ENCODE peak calls at places on chromosomes 13 and 19, in nine cellular contexts. Z, E, R, Q, T, J, K, L and W are unnamed samples.

GRCh38 chr13:107866666-107867623 is 348.4 kb downstream of the LIG4 start:
- DNase-seq in T (no peak), K (no peak), Z (no peak), J (peak), R (peak), E (no peak), Q (no peak), L (no peak), W (peak)

GRCh38 chr19:31715249-31715944 is 366.2 kb upstream of the TSHZ3 start:
- DNase-seq in L (no peak), E (no peak), K (no peak), J (peak), Q (no peak), Z (no peak), T (no peak), R (no peak), W (no peak)

GRCh38 chr19:52963229-52963760 is 614 bp upstream of the ZNF816 start:
- DNase-seq in J (no peak), Q (no peak), R (no peak), T (no peak), K (peak), L (peak), Z (no peak), E (no peak), W (peak)

GRCh38 chr19:35963514-35963913 is 27.3 kb downstream of the LRFN3 start:
- DNase-seq in T (no peak), L (no peak), K (no peak), E (no peak), J (peak), Z (peak), Q (no peak), R (peak), W (peak)

GRCh38 chr13:104757712-104758111 is 1691.5 kb upstream of the SLC10A2 start:
- DNase-seq in K (no peak), Z (no peak), R (no peak), Q (no peak), L (no peak), T (no peak), E (no peak), J (no peak), W (no peak)

GRCh38 chr19:39906283-39906682 is 28.2 kb downstream of the FCGBP start:
- DNase-seq in Q (no peak), Z (no peak), R (no peak), T (no peak), K (peak), E (no peak), J (no peak), L (no peak), W (no peak)

GRCh38 chr13:40383922-40384321 is 282.5 kb downstream of the FOXO1 start:
- DNase-seq in L (no peak), K (no peak), E (no peak), Q (no peak), R (no peak), T (no peak), Z (no peak), J (no peak), W (no peak)

GRCh38 chr13:35365885-35366284 is 110.6 kb downstream of the MAB21L1 start:
- DNase-seq in J (no peak), Q (no peak), Z (no peak), E (no peak), K (no peak), T (no peak), R (no peak), L (no peak), W (no peak)

GRCh38 chr19:49591731-49592485 is 926 bp downstream of the PRR12 start:
- DNase-seq in Z (peak), L (peak), E (no peak), Q (peak), J (peak), T (no peak), K (peak), R (peak), W (peak)

GRCh38 chr19:48754950-48755645 is at the start of gene FGF21:
- DNase-seq in E (no peak), L (no peak), J (no peak), K (no peak), R (no peak), Z (no peak), Q (no peak), T (no peak), W (no peak)

GRCh38 chr13:90770334-90770733 is 577.2 kb upstream of the MIR17HG start:
- DNase-seq in E (no peak), T (no peak), J (no peak), L (no peak), K (no peak), Q (no peak), Z (no peak), R (no peak), W (no peak)

GRCh38 chr13:41402695-41403511 is 54.4 kb upstream of the RGCC start:
- DNase-seq in J (no peak), L (no peak), T (no peak), K (no peak), R (no peak), Z (no peak), E (no peak), Q (no peak), W (no peak)

GRCh38 chr19:47156861-47157454 is 26.3 kb downstream of the SAE1 start:
- DNase-seq in Q (no peak), T (no peak), E (no peak), L (no peak), J (peak), R (no peak), K (no peak), Z (no peak), W (no peak)

GRCh38 chr19:2113436-2114211 is 16.9 kb downstream of the IZUMO4 start:
- DNase-seq in J (no peak), K (no peak), L (no peak), E (no peak), T (no peak), R (no peak), Q (no peak), Z (no peak), W (no peak)

GRCh38 chr13:103315701-103316100 is 249.5 kb upstream of the SLC10A2 start:
- DNase-seq in J (no peak), L (no peak), K (no peak), E (no peak), Q (no peak), R (no peak), T (no peak), Z (no peak), W (no peak)

GRCh38 chr19:1214862-1215731 is 9.5 kb downstream of the STK11 start:
- DNase-seq in Z (peak), K (peak), R (no peak), T (peak), L (no peak), J (no peak), Q (no peak), E (peak), W (no peak)

GRCh38 chr13:67515895-67516294 is 285.8 kb upstream of the PCDH9 start:
- DNase-seq in T (no peak), E (no peak), Q (no peak), J (peak), R (peak), L (no peak), K (no peak), Z (no peak), W (no peak)

GRCh38 chr13:110503037-110503901 is 58.3 kb downstream of the RAB20 start:
- DNase-seq in R (peak), L (no peak), E (no peak), Q (no peak), J (no peak), T (no peak), Z (no peak), K (no peak), W (no peak)

GRCh38 chr19:28019371-28019770 is 1193.6 kb downstream of the UQCRFS1 start:
- DNase-seq in R (no peak), T (no peak), K (no peak), L (no peak), E (no peak), Q (no peak), Z (no peak), J (no peak), W (no peak)

GRCh38 chr19:29285878-29286277 is 72.9 kb upstream of the UQCRFS1 start:
- DNase-seq in T (no peak), Q (no peak), E (no peak), L (no peak), K (no peak), R (no peak), Z (no peak), J (no peak), W (peak)

GRCh38 chr13:113643593-113643992 is 14.4 kb downstream of the ATP4B start:
- DNase-seq in R (no peak), T (no peak), L (no peak), E (no peak), Z (no peak), Q (no peak), J (no peak), K (no peak), W (no peak)

GRCh38 chr19:45451181-45451849 is 16.5 kb upstream of the FOSB start:
- DNase-seq in Z (no peak), K (no peak), R (peak), J (peak), E (no peak), T (no peak), L (peak), Q (peak), W (no peak)

GRCh38 chr13:45206340-45206739 is 5.5 kb upstream of the KCTD4 start:
- DNase-seq in E (no peak), K (no peak), R (peak), Q (no peak), T (no peak), J (peak), L (no peak), Z (no peak), W (no peak)

GRCh38 chr19:50428768-50429463 is 3.8 kb upstream of the MYBPC2 start:
- DNase-seq in Z (no peak), R (no peak), E (no peak), T (no peak), Q (no peak), K (no peak), L (no peak), J (no peak), W (no peak)

GRCh38 chr13:90055121-90055520 is 1292.4 kb upstream of the MIR17HG start:
- DNase-seq in T (no peak), E (no peak), Z (no peak), J (peak), R (no peak), K (no peak), L (no peak), Q (no peak), W (no peak)

GRCh38 chr19:15250635-15250993 is 18.4 kb upstream of the EPHX3 start:
- DNase-seq in T (no peak), R (no peak), Z (no peak), L (no peak), J (no peak), K (no peak), Q (no peak), E (no peak), W (no peak)

GRCh38 chr19:15251010-15251748 is 18.9 kb upstream of the EPHX3 start:
- DNase-seq in K (no peak), L (no peak), Q (no peak), J (peak), E (no peak), R (peak), Z (peak), T (no peak), W (no peak)

GRCh38 chr19:15253513-15253912 is 21.3 kb upstream of the EPHX3 start:
- DNase-seq in Z (no peak), R (no peak), K (no peak), T (no peak), Q (no peak), L (no peak), E (no peak), J (no peak), W (peak)

GRCh38 chr19:15253076-15253475 is 20.8 kb upstream of the EPHX3 start:
- DNase-seq in E (no peak), K (no peak), Q (no peak), R (no peak), J (no peak), T (no peak), Z (no peak), L (no peak), W (no peak)

GRCh38 chr19:15251749-15252397 is 19.6 kb upstream of the EPHX3 start:
- DNase-seq in K (no peak), E (no peak), Q (no peak), L (peak), Z (peak), R (peak), T (peak), J (peak), W (peak)
- TF ChIP-seq CTCF in K (no peak), E (no peak), Q (no peak), L (peak), Z (peak), R (peak), T (peak), J (peak), W (peak)

DNA sequence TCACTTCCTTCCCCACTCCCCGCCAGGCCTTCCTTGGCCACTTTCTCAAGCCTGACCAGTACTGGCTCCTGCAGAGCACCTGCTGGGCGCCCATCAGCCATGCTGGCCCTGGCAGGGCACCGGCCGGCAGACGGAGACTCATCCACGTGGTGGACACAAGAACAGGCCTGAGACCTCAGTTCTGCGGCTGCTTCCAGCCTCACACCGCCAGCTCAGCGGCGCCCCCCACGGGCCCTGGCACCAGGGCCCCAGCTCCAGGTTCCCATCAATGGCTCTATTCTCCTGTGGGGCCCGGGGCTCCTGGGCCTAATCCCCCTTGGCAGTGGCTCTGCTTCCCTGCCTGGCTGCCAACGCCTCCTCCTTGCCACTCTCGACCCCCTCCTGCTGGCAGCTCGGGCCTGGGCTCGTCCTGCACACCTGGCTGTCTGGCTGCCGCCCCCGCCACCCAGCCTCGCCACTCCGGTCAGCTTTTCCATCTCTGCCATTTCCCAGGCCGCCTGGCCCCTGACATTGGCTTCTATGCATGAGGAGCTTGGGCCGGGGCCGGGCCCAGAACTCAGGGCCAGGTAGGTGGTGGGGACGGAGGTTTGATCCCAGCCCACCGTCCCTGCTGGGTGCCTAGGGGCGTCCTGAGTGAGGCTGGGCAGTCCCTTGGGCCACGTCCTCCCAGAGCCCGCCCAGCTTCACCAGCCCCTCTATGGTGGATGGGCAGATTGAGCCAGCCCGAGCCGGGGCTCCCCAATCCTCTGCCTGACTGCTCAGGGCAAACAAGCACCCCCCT is 6.2 kb downstream of the NDUFA11 start:
- DNase-seq in Z (no peak), R (no peak), Q (no peak), J (no peak), T (no peak), L (no peak), E (no peak), K (no peak), W (no peak)
- TF ChIP-seq CTCF in Z (no peak), R (no peak), Q (no peak), J (no peak), T (no peak), L (no peak), E (no peak), K (no peak), W (no peak)

DNA sequence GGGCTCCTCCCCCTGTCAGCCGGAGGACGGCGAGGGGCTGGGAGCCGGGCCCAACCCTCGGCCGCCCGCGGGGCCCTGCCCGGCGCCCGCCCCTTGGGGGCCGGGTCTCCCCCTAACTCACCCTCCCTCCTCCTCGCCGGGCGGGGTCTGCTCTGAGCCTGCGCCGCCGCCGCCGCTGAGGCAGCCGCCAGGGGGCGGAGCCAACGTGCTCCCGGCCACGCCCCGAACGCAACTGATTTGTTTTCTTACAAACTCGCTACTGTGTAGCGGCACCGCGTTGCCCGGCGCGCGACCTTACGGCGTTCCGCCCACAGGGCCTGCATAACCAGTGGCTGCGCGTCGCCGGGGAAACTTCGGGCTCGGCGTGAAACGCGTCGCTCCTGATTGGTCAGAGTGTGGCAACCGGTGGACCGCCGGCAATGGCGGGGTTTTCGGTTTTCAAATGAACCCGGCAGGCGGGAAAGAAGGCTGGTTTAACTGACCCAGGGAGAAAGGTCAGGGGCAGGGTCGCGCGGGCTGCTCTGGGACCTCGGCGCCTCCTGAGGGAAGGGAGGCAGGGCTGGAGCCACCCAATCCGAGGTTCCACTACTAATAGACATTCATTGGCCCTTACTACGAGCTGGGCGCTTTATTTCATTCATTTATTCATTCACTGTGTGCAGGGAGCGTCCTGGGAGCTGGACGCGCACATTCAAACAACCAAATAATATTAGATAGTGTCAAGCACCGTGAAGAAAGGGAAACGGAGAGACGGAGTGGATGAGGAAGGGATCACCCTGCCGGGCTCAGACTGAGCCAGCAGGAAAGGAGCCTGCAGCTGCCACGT is at the start of gene CDKN2D:
- DNase-seq in Q (peak), K (peak), T (peak), R (peak), J (peak), L (peak), E (peak), Z (peak), W (peak)
- TF ChIP-seq CTCF in Q (no peak), K (peak), T (no peak), R (no peak), J (peak), L (peak), E (no peak), Z (no peak), W (no peak)

GRCh38 chr13:30744686-30745085 is 9.3 kb downstream of the ALOX5AP start:
- DNase-seq in L (no peak), R (no peak), J (no peak), K (no peak), Z (no peak), T (no peak), E (no peak), Q (no peak), W (no peak)

GRCh38 chr13:30743319-30744055 is 8.1 kb downstream of the ALOX5AP start:
- DNase-seq in Q (no peak), J (peak), R (peak), T (no peak), Z (no peak), E (peak), L (peak), K (no peak), W (no peak)

GRCh38 chr13:30745917-30746686 is 10.8 kb downstream of the ALOX5AP start:
- DNase-seq in L (peak), K (no peak), R (no peak), E (no peak), Q (no peak), J (peak), T (no peak), Z (no peak), W (peak)

GRCh38 chr13:30742896-30743295 is 7.6 kb downstream of the ALOX5AP start:
- DNase-seq in T (no peak), J (no peak), R (no peak), Z (no peak), L (no peak), Q (no peak), K (no peak), E (no peak), W (no peak)

DNA sequence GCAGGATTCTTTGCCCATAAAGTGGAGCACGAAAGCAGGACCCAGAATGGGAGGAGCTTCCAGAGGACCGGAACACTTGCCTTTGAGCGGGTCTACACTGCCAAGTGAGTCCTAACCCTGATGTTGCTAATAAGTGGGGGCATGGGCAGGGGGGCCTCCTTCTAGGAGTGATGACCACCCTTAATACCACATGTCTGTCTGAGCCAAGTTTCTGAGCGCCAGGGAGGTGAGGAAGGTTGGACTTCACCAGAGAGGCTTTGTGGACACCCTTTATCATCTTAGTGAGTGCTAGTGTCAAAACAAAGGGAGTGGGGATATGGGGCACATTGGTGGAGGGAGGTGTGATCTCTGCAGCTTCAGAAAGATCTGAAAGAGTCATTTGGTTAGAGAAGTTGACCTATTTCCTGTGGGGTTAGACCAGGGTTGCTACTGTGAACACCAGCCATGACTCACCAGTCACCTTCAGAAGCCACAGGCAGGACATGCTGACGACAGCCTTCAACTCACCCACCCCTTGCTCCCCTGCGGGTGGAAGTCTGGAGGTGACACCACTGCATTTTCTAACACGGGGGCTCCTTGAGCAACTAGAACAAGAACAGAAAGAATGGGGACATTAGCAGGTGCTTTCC is 8.8 kb downstream of the ALOX5AP start:
- DNase-seq in Z (no peak), T (peak), E (no peak), J (peak), K (peak), R (peak), Q (peak), L (peak), W (no peak)
- TF ChIP-seq CTCF in Z (no peak), T (no peak), E (no peak), J (no peak), K (no peak), R (no peak), Q (no peak), L (no peak), W (no peak)

GRCh38 chr19:16901491-16902175 is 12.8 kb downstream of the F2RL3 start:
- DNase-seq in J (no peak), Q (no peak), K (no peak), Z (no peak), E (no peak), L (no peak), T (no peak), R (no peak), W (no peak)

GRCh38 chr19:16898306-16899015 is 9.7 kb downstream of the F2RL3 start:
- DNase-seq in T (no peak), Z (no peak), J (no peak), L (no peak), Q (no peak), K (no peak), R (no peak), E (no peak), W (no peak)

GRCh38 chr19:16897572-16898056 is 8.8 kb downstream of the F2RL3 start:
- DNase-seq in J (no peak), K (peak), Z (no peak), L (peak), Q (no peak), R (no peak), E (no peak), T (no peak), W (no peak)

GRCh38 chr19:16896913-16897571 is 8.2 kb downstream of the F2RL3 start:
- DNase-seq in T (peak), R (peak), Z (peak), L (peak), E (peak), Q (peak), K (peak), J (peak), W (peak)

GRCh38 chr19:16899566-16900075 is 10.8 kb downstream of the F2RL3 start:
- DNase-seq in Q (no peak), K (peak), Z (no peak), L (peak), R (no peak), J (peak), E (no peak), T (no peak), W (peak)
- TF ChIP-seq CTCF in Q (no peak), K (peak), Z (peak), L (peak), R (peak), J (peak), E (peak), T (peak), W (peak)